ENCODE peak calls at places on chromosomes 5 and 9, in nine cellular contexts. D, S, P, A, I, U, N, Z and B are unnamed samples.

GRCh38 chr5:81522571-81522970 is 128.6 kb upstream of the ACOT12 start:
- DNase-seq in N (no peak), S (no peak), U (no peak), Z (no peak), D (no peak), I (no peak), P (no peak), A (no peak), B (no peak)

GRCh38 chr9:115615821-115616665 is 498.1 kb upstream of the TNC start:
- DNase-seq in N (no peak), D (no peak), Z (no peak), S (no peak), P (no peak), U (peak; percentile 4), I (no peak), A (no peak), B (no peak)

GRCh38 chr5:12017037-12017436 is 112.8 kb upstream of the CTNND2 start:
- DNase-seq in P (no peak), U (no peak), I (no peak), A (no peak), N (no peak), Z (no peak), D (no peak), S (no peak), B (no peak)

GRCh38 chr9:81592890-81593271 is 96.5 kb downstream of the TLE1 start:
- DNase-seq in I (no peak), A (no peak), Z (no peak), N (no peak), U (peak; percentile 47), D (no peak), S (peak; percentile 79), P (peak; percentile 77), B (no peak)

GRCh38 chr9:78187763-78188495 is 47.9 kb upstream of the CEP78 start:
- DNase-seq in I (no peak), Z (no peak), S (no peak), D (no peak), U (no peak), N (no peak), A (no peak), P (no peak), B (no peak)

GRCh38 chr5:155050384-155051019 is 36.9 kb downstream of the KIF4B start:
- DNase-seq in U (no peak), Z (no peak), D (no peak), N (no peak), I (no peak), A (no peak), S (no peak), P (no peak), B (peak; percentile 5)

GRCh38 chr5:96330532-96331140 is 102.4 kb downstream of the PCSK1 start:
- DNase-seq in P (no peak), I (no peak), D (no peak), S (no peak), Z (no peak), N (no peak), A (no peak), U (no peak), B (no peak)

GRCh38 chr5:139275536-139276297 is 17.8 kb upstream of the MATR3 start:
- DNase-seq in U (no peak), S (peak; percentile 34), D (no peak), Z (no peak), A (no peak), I (no peak), P (no peak), N (peak; percentile 20), B (no peak)

GRCh38 chr9:21402387-21403247 is 6.3 kb upstream of the IFNA8 start:
- DNase-seq in S (no peak), N (no peak), I (no peak), U (peak; percentile 21), Z (no peak), A (no peak), D (no peak), P (no peak), B (no peak)

GRCh38 chr5:143976055-143976454 is 164.1 kb downstream of the HMHB1 start:
- DNase-seq in N (no peak), I (no peak), U (no peak), S (no peak), D (no peak), Z (no peak), P (no peak), A (no peak), B (no peak)

GRCh38 chr9:87138128-87139040 is 191.1 kb upstream of the GAS1 start:
- DNase-seq in N (no peak), U (no peak), D (no peak), P (no peak), A (no peak), I (no peak), S (no peak), Z (no peak), B (peak; percentile 8)

GRCh38 chr5:147567917-147568598 is 58.2 kb upstream of the DPYSL3 start:
- DNase-seq in S (no peak), I (no peak), U (no peak), N (no peak), D (no peak), A (no peak), Z (peak; percentile 86), P (no peak), B (no peak)

GRCh38 chr5:156388233-156388632 is 61.3 kb downstream of the SGCD start:
- DNase-seq in I (no peak), N (no peak), U (no peak), P (no peak), Z (no peak), S (no peak), A (no peak), D (no peak), B (no peak)

GRCh38 chr5:77867914-77868313 is 91.8 kb upstream of the TBCA start:
- DNase-seq in D (no peak), N (no peak), U (peak; percentile 19), I (no peak), Z (no peak), S (no peak), P (no peak), A (no peak), B (no peak)

GRCh38 chr9:40907657-40908624 is 220.5 kb downstream of the FOXD4L6 start:
- DNase-seq in P (no peak), I (no peak), U (no peak), Z (no peak), N (no peak), S (no peak), D (no peak), A (no peak), B (peak; percentile 91)

GRCh38 chr5:1446602-1447343 is 1.5 kb upstream of the SLC6A3 start:
- DNase-seq in N (no peak), I (peak; percentile 8), S (no peak), U (no peak), A (no peak), Z (no peak), D (no peak), P (no peak), B (no peak)
- H3K27me3 ChIP-seq in N (peaks cover 70% of the 10 kb centered on the region), I (peaks cover 72% of the 10 kb centered on the region), S (peaks cover 67% of the 10 kb centered on the region), U (peaks cover 79% of the 10 kb centered on the region), A (peaks cover 8% of the 10 kb centered on the region), Z (peaks cover 68% of the 10 kb centered on the region), D (no peaks in the 10 kb centered on the region), P (peaks cover 36% of the 10 kb centered on the region), B (peaks cover 74% of the 10 kb centered on the region)

GRCh38 chr5:66929995-66930394 is 266.6 kb downstream of the CD180 start:
- DNase-seq in A (no peak), P (no peak), D (no peak), U (no peak), N (no peak), I (no peak), Z (no peak), S (no peak), B (no peak)

GRCh38 chr5:66932446-66932845 is 264.2 kb downstream of the CD180 start:
- DNase-seq in I (no peak), P (no peak), S (no peak), Z (no peak), U (no peak), N (no peak), D (no peak), A (no peak), B (no peak)

GRCh38 chr5:66933066-66933465 is 263.5 kb downstream of the CD180 start:
- DNase-seq in Z (no peak), S (no peak), P (no peak), A (no peak), U (no peak), D (no peak), I (no peak), N (no peak), B (no peak)

GRCh38 chr5:66929281-66929680 is 267.3 kb downstream of the CD180 start:
- DNase-seq in D (no peak), A (no peak), Z (no peak), U (no peak), P (no peak), N (no peak), I (no peak), S (no peak), B (no peak)

DNA sequence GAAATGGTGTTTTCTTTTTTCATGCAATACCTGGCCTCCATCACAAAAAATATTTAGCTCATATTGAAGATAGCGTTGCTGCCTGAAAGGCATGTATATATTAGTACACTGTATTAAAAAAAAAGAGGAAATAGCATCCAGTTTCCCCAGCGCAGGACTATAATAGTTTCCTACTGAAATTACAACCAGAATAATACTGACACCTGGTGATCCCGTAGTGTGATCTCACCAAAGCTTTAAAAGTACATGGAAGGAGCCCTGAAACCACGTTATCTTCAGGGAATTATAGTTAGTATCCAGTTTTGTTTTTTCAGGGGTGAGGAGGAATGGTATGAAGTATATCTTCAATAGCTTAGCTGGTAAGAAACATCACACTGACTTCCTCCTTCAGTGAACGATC is 264.9 kb downstream of the CD180 start:
- DNase-seq in U (no peak), A (no peak), D (no peak), P (no peak), Z (no peak), S (no peak), N (no peak), I (no peak), B (no peak)
- H3K4me3 ChIP-seq in U (no peak overlapping the region), A (no peak overlapping the region), D (no peak overlapping the region), P (no peak overlapping the region), Z (no peak overlapping the region), S (no peak overlapping the region), N (no peak overlapping the region), I (no peak overlapping the region), B (no peak overlapping the region)

GRCh38 chr5:149372041-149372805 is 6.9 kb downstream of the IL17B start:
- DNase-seq in P (no peak), S (no peak), A (no peak), N (no peak), I (no peak), Z (no peak), D (no peak), U (no peak), B (no peak)
- TF ChIP-seq EP300 in P (no peak), S (no peak), A (no peak), N (no peak), I (no peak), Z (no peak), D (no peak), U (no peak), B (no peak)

GRCh38 chr9:126109575-126109974 is 217.1 kb upstream of the MVB12B start:
- DNase-seq in D (no peak), N (no peak), A (no peak), Z (no peak), U (no peak), P (peak; percentile 21), S (no peak), I (no peak), B (no peak)
- H3K27me3 ChIP-seq in D (no peaks in the 10 kb centered on the region), N (peaks cover 31% of the 10 kb centered on the region), A (no peaks in the 10 kb centered on the region), Z (no peaks in the 10 kb centered on the region), U (peaks cover 14% of the 10 kb centered on the region), P (no peaks in the 10 kb centered on the region), S (peaks cover 18% of the 10 kb centered on the region), I (peaks cover 40% of the 10 kb centered on the region), B (no peaks in the 10 kb centered on the region)